ENCODE peak calls at places on chromosomes 7 and 10, in seven cellular contexts. Z is HCT116; U is colonic mucosa; I is CD8-positive, alpha-beta memory T cell; C is A549; W is heart left ventricle; A is pancreas. L is an unnamed sample.
A peak's percentile ranks its signal among the peaks of the same experiment; 100 is the strongest.

GRCh38 chr10:987635-987905 is 664 bp upstream of the GTPBP4 start:
- DNase-seq in C (no peak), U (no peak), I (no peak), A (no peak), W (no peak), Z (no peak), L (no peak)

GRCh38 chr10:76333801-76334200 is 902.4 kb downstream of the LRMDA start:
- DNase-seq in Z (no peak), I (no peak), W (no peak), U (no peak), C (no peak), A (no peak), L (no peak)

GRCh38 chr7:44232900-44233715 is 32.3 kb downstream of the YKT6 start:
- DNase-seq in C (no peak), Z (no peak), U (no peak), I (no peak), W (no peak), A (peak; percentile 72), L (no peak)

GRCh38 chr10:73439605-73440298 is 6.4 kb upstream of the MSS51 start:
- DNase-seq in C (no peak), A (no peak), W (no peak), I (no peak), U (no peak), Z (no peak), L (no peak)

GRCh38 chr10:132955479-132955878 is 13.1 kb upstream of the CFAP46 start:
- DNase-seq in I (no peak), A (no peak), W (no peak), U (no peak), Z (no peak), C (no peak), L (no peak)

GRCh38 chr10:79098596-79099015 is 29.8 kb downstream of the ZMIZ1 start:
- DNase-seq in A (peak; percentile 41), C (no peak), W (no peak), Z (no peak), I (no peak), U (no peak), L (no peak)

GRCh38 chr7:120794100-120794729 is 63.7 kb downstream of the TSPAN12 start:
- DNase-seq in U (no peak), A (no peak), W (no peak), Z (no peak), I (no peak), C (no peak), L (no peak)

GRCh38 chr7:139915864-139916716 is 87.0 kb downstream of the TBXAS1 start:
- DNase-seq in A (no peak), Z (peak; percentile 92), W (peak; percentile 61), U (peak; percentile 30), I (no peak), C (peak; percentile 96), L (peak; percentile 70)

GRCh38 chr10:485776-486572 is 203.5 kb downstream of the DIP2C start:
- DNase-seq in W (no peak), A (no peak), U (peak; percentile 17), Z (no peak), C (no peak), I (no peak), L (no peak)

GRCh38 chr10:52212062-52212461 is 102.0 kb upstream of the DKK1 start:
- DNase-seq in C (no peak), I (no peak), U (peak; percentile 32), W (peak; percentile 29), A (no peak), Z (no peak), L (no peak)

GRCh38 chr10:87878664-87879459 is 15.4 kb downstream of the PTEN start:
- DNase-seq in A (no peak), I (no peak), W (no peak), Z (no peak), C (no peak), U (no peak), L (no peak)
- H3K4me1 ChIP-seq in A (peaks cover 29% of the 10 kb centered on the region), I (peaks cover 29% of the 10 kb centered on the region), W (peaks cover 14% of the 10 kb centered on the region), Z (no peaks in the 10 kb centered on the region), C (peaks cover 22% of the 10 kb centered on the region), U (no peaks in the 10 kb centered on the region), L (peaks cover 87% of the 10 kb centered on the region)

DNA sequence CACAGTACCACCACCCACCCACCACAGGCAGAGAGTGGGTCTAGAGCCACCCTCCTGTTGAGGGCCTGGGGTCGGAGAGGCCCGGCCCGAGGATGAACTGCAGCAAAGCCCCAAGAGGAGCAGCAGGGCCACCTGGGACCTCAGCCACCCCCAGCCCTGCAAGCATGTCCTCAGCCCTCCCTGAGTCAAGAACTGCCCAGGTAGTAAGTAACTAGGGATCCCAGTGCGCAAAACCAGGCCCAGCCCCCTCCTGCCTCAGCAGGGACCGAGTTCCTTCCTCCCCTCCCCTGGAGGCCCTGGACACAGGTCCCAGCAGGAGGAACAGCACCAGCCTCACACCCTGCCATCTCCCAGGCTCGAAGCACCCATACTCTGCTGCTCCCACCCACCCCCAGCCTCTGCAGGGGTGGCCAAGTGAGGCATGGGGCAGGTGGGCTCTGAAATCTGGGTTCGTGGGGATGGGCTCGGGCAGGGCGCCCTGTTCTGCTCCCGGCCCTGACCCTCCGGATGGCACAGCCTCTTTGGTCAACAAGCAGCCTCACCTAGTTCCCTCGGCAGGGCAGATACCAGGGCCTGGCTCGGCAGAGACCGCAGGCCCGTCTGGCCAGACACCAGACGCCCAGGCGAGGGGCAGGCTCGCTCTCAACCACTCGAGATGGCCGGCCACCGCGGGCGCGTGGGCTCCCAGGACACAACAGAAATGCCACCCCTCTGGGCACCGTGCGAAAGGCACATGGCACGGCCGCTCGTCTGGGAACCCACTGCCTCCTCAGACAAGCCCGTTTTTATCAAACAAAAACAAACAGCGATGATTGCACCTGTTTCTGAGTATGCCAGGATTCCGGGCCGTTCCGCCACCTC is 15.2 kb downstream of the PDGFA start:
- DNase-seq in Z (no peak), W (peak; percentile 32), I (no peak), A (peak; percentile 83), C (no peak), U (peak; percentile 68), L (peak; percentile 69)
- H3K27ac ChIP-seq in Z (no peak overlapping the region), W (peak overlapping the region; percentile 46), I (no peak overlapping the region), A (peak overlapping the region; percentile 95), C (peak overlapping the region; percentile 56), U (peak overlapping the region; percentile 91), L (peak overlapping the region; percentile 31)

DNA sequence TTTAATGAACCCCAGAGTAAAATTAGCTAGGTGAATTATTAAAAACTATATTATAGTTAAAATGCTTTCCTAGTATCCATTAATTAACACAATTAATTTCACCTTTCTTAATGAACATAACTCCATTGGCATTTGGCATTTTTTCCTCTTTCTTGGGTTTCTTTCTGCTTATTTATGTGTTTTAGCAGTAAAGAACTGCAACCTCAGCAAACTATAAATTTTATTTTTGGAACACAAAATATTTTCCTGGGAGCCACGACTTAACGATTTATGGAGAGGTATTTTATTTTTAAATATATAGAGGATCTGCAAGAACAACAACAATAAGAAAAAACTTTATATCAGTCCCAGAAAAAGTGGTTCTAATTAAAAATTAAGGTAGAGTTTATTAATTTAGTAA is 447.4 kb upstream of the ETV1 start:
- DNase-seq in U (no peak), C (no peak), Z (no peak), W (no peak), I (no peak), A (no peak), L (no peak)
- H3K4me1 ChIP-seq in U (no peaks in the 10 kb centered on the region), C (no peaks in the 10 kb centered on the region), Z (no peaks in the 10 kb centered on the region), W (no peaks in the 10 kb centered on the region), I (no peaks in the 10 kb centered on the region), A (no peaks in the 10 kb centered on the region), L (no peaks in the 10 kb centered on the region)

GRCh38 chr10:77372400-77372799 is 265.2 kb downstream of the KCNMA1 start:
- DNase-seq in W (no peak), U (no peak), A (no peak), C (no peak), I (no peak), Z (no peak), L (no peak)
- H3K27ac ChIP-seq in W (no peak overlapping the region), U (no peak overlapping the region), A (no peak overlapping the region), C (no peak overlapping the region), I (no peak overlapping the region), Z (no peak overlapping the region), L (no peak overlapping the region)

GRCh38 chr7:34756691-34757090 is 98.7 kb downstream of the NPSR1 start:
- DNase-seq in A (no peak), I (no peak), C (no peak), Z (no peak), W (no peak), U (no peak), L (no peak)
- H3K4me1 ChIP-seq in A (peaks cover 6% of the 10 kb centered on the region), I (no peaks in the 10 kb centered on the region), C (peaks cover 30% of the 10 kb centered on the region), Z (peaks cover 7% of the 10 kb centered on the region), W (no peaks in the 10 kb centered on the region), U (no peaks in the 10 kb centered on the region), L (no peaks in the 10 kb centered on the region)

DNA sequence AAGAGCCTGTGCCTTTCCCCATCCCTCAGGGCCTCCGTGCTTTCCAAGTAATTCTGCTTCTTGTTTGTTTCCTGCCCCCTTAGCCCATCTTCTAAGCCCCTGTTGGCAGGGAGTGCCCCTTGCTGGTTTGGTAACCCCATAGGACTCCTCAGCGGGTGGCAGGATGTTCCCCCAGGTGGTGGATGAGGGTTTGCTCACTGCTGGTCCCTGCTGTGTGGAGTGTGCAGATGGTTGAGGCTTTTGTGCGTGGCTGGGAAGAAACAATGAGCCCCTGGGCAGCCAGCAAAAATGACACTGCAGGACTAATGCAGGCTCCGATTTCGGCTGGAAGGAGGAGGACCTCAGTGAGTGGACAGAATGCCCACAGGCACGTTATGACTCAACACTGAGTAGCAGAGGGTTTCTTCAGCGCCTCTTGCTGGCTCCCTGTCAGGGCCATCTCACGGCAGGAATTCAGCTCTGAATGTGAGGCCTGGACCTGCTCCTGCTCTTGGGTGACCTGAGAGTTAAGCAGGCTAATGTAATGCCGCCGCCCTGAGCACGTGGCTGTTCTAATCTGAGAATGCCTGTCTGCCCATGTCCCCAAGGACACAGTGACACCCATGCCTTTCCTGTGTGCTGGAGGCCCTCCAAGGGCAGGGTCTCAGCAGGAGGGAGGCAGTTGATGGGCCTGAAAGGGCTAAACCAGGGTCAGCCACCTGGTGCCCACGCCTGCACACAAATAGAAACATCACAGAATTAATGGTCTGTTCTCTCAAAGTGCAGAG is 16.6 kb downstream of the BAG3 start:
- DNase-seq in C (peak; percentile 92), I (no peak), U (no peak), A (peak; percentile 82), Z (peak; percentile 87), W (peak; percentile 88), L (peak; percentile 90)
- H3K27ac ChIP-seq in C (peak overlapping the region; percentile 84), I (no peak overlapping the region), U (no peak overlapping the region), A (peak overlapping the region; percentile 33), Z (peak overlapping the region; percentile 74), W (peak overlapping the region; percentile 94), L (peak overlapping the region; percentile 76)

GRCh38 chr7:100477871-100478248 is 1.2 kb downstream of the TSC22D4 start:
- DNase-seq in A (no peak), Z (no peak), I (no peak), U (no peak), W (no peak), C (no peak), L (no peak)
- H3K4me1 ChIP-seq in A (no peaks in the 10 kb centered on the region), Z (peaks cover 26% of the 10 kb centered on the region), I (peaks cover 59% of the 10 kb centered on the region), U (peaks cover 23% of the 10 kb centered on the region), W (peaks cover 38% of the 10 kb centered on the region), C (peaks cover 33% of the 10 kb centered on the region), L (peaks cover 35% of the 10 kb centered on the region)

GRCh38 chr10:91691255-91691654 is 58.4 kb upstream of the PPP1R3C start:
- DNase-seq in C (no peak), U (no peak), A (no peak), Z (no peak), I (no peak), W (no peak), L (no peak)
- H3K27ac ChIP-seq in C (peak overlapping the region; percentile 31), U (no peak overlapping the region), A (no peak overlapping the region), Z (no peak overlapping the region), I (no peak overlapping the region), W (no peak overlapping the region), L (peak overlapping the region; percentile 78)

GRCh38 chr7:55517191-55517633 is 55.1 kb downstream of the VOPP1 start:
- DNase-seq in Z (no peak), W (no peak), U (no peak), A (no peak), C (no peak), I (no peak), L (no peak)
- H3K4me1 ChIP-seq in Z (no peaks in the 10 kb centered on the region), W (peaks cover 5% of the 10 kb centered on the region), U (no peaks in the 10 kb centered on the region), A (no peaks in the 10 kb centered on the region), C (no peaks in the 10 kb centered on the region), I (peaks cover 11% of the 10 kb centered on the region), L (no peaks in the 10 kb centered on the region)